ENCODE peak calls at places on chromosomes 7 and 10, in ten cellular contexts. U is GDM1; D is activated naive CD4-positive, alpha-beta T cell treated with anti-CD3 and anti-CD28 coated beads, Interleukin-2, amount 50 U/mL, for 72 hours; P is T-cell; A is activated T-cell treated with anti-CD3 and anti-CD28 coated beads, Interleukin-2, amount 50 U/mL, for 1 hour; G is AG08395; K is EL; V is kidney glomerular epithelial cell; S is uterus; M is NB4. W is an unnamed sample.

GRCh38 chr7:7783001-7783400 is 64.6 kb upstream of the RPA3 start:
- DNase-seq in U (no peak), D (no peak), P (no peak), A (no peak), G (no peak), K (no peak), V (no peak), S (no peak), M (no peak), W (no peak)

GRCh38 chr10:110083884-110084283 is 76.1 kb downstream of the ADD3 start:
- DNase-seq in U (no peak), D (no peak), P (no peak), A (no peak), G (peak; percentile 6), K (peak; percentile 15), V (peak; percentile 29), S (no peak), M (peak; percentile 55), W (no peak)

GRCh38 chr7:33854951-33855350 is 50.4 kb upstream of the BMPER start:
- DNase-seq in U (peak; percentile 27), D (no peak), P (no peak), A (no peak), G (peak; percentile 70), K (peak; percentile 96), V (peak; percentile 89), S (no peak), M (peak; percentile 11), W (no peak)

GRCh38 chr7:6578114-6579084 is 1.1 kb downstream of the ZDHHC4 start:
- DNase-seq in U (no peak), D (no peak), P (no peak), A (no peak), G (no peak), K (no peak), V (peak; percentile 18), S (no peak), M (no peak), W (no peak)

GRCh38 chr10:107502263-107502979 is 337.9 kb upstream of the SORCS1 start:
- DNase-seq in U (no peak), D (no peak), P (no peak), A (no peak), G (no peak), K (no peak), V (no peak), S (no peak), M (no peak), W (no peak)

GRCh38 chr7:114922652-114923402 is 933 bp downstream of the MDFIC start:
- DNase-seq in U (peak; percentile 84), D (peak; percentile 44), P (peak; percentile 39), A (peak; percentile 66), G (peak; percentile 52), K (peak; percentile 70), V (no peak), S (peak; percentile 34), M (peak; percentile 43), W (peak; percentile 71)

GRCh38 chr10:6416892-6417512 is 163.1 kb downstream of the PRKCQ start:
- DNase-seq in U (peak; percentile 38), D (peak; percentile 27), P (no peak), A (no peak), G (peak; percentile 58), K (peak; percentile 44), V (peak; percentile 36), S (no peak), M (peak; percentile 57), W (peak; percentile 34)

GRCh38 chr10:15585303-15585715 is 134.4 kb downstream of the ITGA8 start:
- DNase-seq in U (peak; percentile 19), D (peak; percentile 64), P (no peak), A (no peak), G (peak; percentile 79), K (peak; percentile 73), V (peak; percentile 60), S (peak; percentile 40), M (peak; percentile 55), W (peak; percentile 2)

GRCh38 chr7:28173531-28173930 is 7.1 kb downstream of the JAZF1 start:
- DNase-seq in U (no peak), D (no peak), P (no peak), A (no peak), G (no peak), K (no peak), V (no peak), S (no peak), M (no peak), W (no peak)

GRCh38 chr7:100431286-100431735 is 1.7 kb downstream of the MEPCE start:
- DNase-seq in U (no peak), D (no peak), P (no peak), A (peak; percentile 31), G (no peak), K (no peak), V (no peak), S (no peak), M (no peak), W (no peak)

GRCh38 chr10:76937056-76937665 is 700.4 kb downstream of the KCNMA1 start:
- DNase-seq in U (no peak), D (no peak), P (no peak), A (no peak), G (no peak), K (no peak), V (no peak), S (no peak), M (no peak), W (no peak)

GRCh38 chr7:20329389-20330175 is 1.1 kb upstream of the ITGB8 start:
- DNase-seq in U (no peak), D (no peak), P (no peak), A (no peak), G (peak; percentile 70), K (peak; percentile 73), V (peak; percentile 94), S (peak; percentile 67), M (peak; percentile 69), W (no peak)

GRCh38 chr7:151890355-151891004 is 13.6 kb upstream of the PRKAG2 start:
- DNase-seq in U (peak; percentile 23), D (no peak), P (no peak), A (no peak), G (no peak), K (no peak), V (no peak), S (no peak), M (peak; percentile 71), W (no peak)

GRCh38 chr10:79342811-79343541 is 4.3 kb upstream of the PPIF start:
- DNase-seq in U (no peak), D (no peak), P (no peak), A (no peak), G (peak; percentile 54), K (no peak), V (no peak), S (no peak), M (no peak), W (no peak)

GRCh38 chr10:97574374-97575100 is 2.0 kb downstream of the ANKRD2 start:
- DNase-seq in U (no peak), D (no peak), P (no peak), A (no peak), G (peak; percentile 86), K (peak; percentile 97), V (peak; percentile 100), S (no peak), M (peak; percentile 22), W (no peak)

GRCh38 chr10:38054361-38054797 is 39.8 kb upstream of the ZNF37A start:
- DNase-seq in U (no peak), D (no peak), P (no peak), A (no peak), G (peak; percentile 10), K (peak; percentile 69), V (peak; percentile 27), S (no peak), M (peak; percentile 1), W (no peak)

GRCh38 chr10:97611473-97611872 is 21.8 kb downstream of the MORN4 start:
- DNase-seq in U (no peak), D (no peak), P (no peak), A (no peak), G (no peak), K (no peak), V (no peak), S (no peak), M (no peak), W (no peak)

GRCh38 chr10:125160856-125161569 is 650 bp upstream of the CTBP2 start:
- DNase-seq in U (peak; percentile 85), D (no peak), P (peak; percentile 15), A (no peak), G (peak; percentile 84), K (peak; percentile 91), V (peak; percentile 71), S (peak; percentile 76), M (peak; percentile 97), W (peak; percentile 70)

GRCh38 chr10:13528875-13529713 is at the start of gene BEND7:
- DNase-seq in U (no peak), D (no peak), P (no peak), A (no peak), G (peak; percentile 67), K (peak; percentile 47), V (no peak), S (peak; percentile 47), M (peak; percentile 9), W (no peak)

GRCh38 chr7:70040971-70041766 is 442.9 kb downstream of the AUTS2 start:
- DNase-seq in U (no peak), D (no peak), P (no peak), A (no peak), G (peak; percentile 25), K (no peak), V (peak; percentile 16), S (no peak), M (peak; percentile 40), W (no peak)

GRCh38 chr7:27602766-27603165 is 59.9 kb downstream of the HIBADH start:
- DNase-seq in U (no peak), D (no peak), P (no peak), A (no peak), G (no peak), K (no peak), V (no peak), S (no peak), M (no peak), W (no peak)

GRCh38 chr10:80471009-80471408 is 16.9 kb downstream of the TSPAN14 start:
- DNase-seq in U (no peak), D (no peak), P (no peak), A (no peak), G (no peak), K (no peak), V (no peak), S (no peak), M (no peak), W (no peak)

GRCh38 chr10:90579602-90580242 is 278.1 kb downstream of the HTR7 start:
- DNase-seq in U (no peak), D (no peak), P (no peak), A (no peak), G (no peak), K (peak; percentile 38), V (no peak), S (no peak), M (peak; percentile 7), W (no peak)

GRCh38 chr10:46024948-46025347 is 5.5 kb downstream of the NCOA4 start:
- DNase-seq in U (no peak), D (no peak), P (no peak), A (no peak), G (no peak), K (no peak), V (no peak), S (no peak), M (no peak), W (no peak)

GRCh38 chr10:128877936-128878335 is 589.1 kb upstream of the MGMT start:
- DNase-seq in U (no peak), D (no peak), P (no peak), A (no peak), G (no peak), K (no peak), V (no peak), S (no peak), M (no peak), W (no peak)

GRCh38 chr7:64611717-64612116 is 48.8 kb upstream of the ZNF680 start:
- DNase-seq in U (no peak), D (no peak), P (no peak), A (no peak), G (no peak), K (no peak), V (no peak), S (no peak), M (peak; percentile 33), W (no peak)

GRCh38 chr7:1349351-1349761 is 109.9 kb downstream of the MICALL2 start:
- DNase-seq in U (no peak), D (no peak), P (no peak), A (no peak), G (no peak), K (no peak), V (no peak), S (no peak), M (no peak), W (no peak)

GRCh38 chr7:12436896-12437535 is 33.4 kb upstream of the VWDE start:
- DNase-seq in U (no peak), D (no peak), P (no peak), A (no peak), G (peak; percentile 9), K (peak; percentile 56), V (peak; percentile 20), S (no peak), M (peak; percentile 64), W (no peak)

W was measured in GF-D8.